ENCODE peak calls at places on chromosome 9, in four cellular contexts. Z is kidney, R is epithelial cell of esophagus, G is left ventricle myocardium inferior. U is an unnamed sample.

GRCh38 chr9:4117835-4118610 is 181.8 kb downstream of the GLIS3 start:
- DNase-seq in G (no peak), Z (peak; percentile 76), R (no peak), U (peak; percentile 42)

GRCh38 chr9:134872482-134873231 is 8.0 kb upstream of the FCN2 start:
- DNase-seq in G (no peak), Z (peak; percentile 35), R (no peak), U (no peak)

GRCh38 chr9:114662081-114662989 is 4.7 kb upstream of the TEX53 start:
- DNase-seq in R (peak; percentile 63), Z (no peak), G (no peak), U (peak; percentile 37)

GRCh38 chr9:31137151-31137849 is 1247.1 kb upstream of the ACO1 start:
- DNase-seq in Z (no peak), G (no peak), R (peak; percentile 86), U (no peak)

GRCh38 chr9:116020146-116020545 is 133.4 kb upstream of the PAPPA start:
- DNase-seq in Z (no peak), R (no peak), G (no peak), U (no peak)

GRCh38 chr9:80078826-80079225 is 507.1 kb downstream of the TLE4 start:
- DNase-seq in R (no peak), Z (no peak), G (no peak), U (no peak)

GRCh38 chr9:78054180-78054579 is 22.6 kb upstream of the GNAQ start:
- DNase-seq in R (peak; percentile 57), G (no peak), Z (no peak), U (no peak)

GRCh38 chr9:4894076-4894475 is 91.0 kb upstream of the JAK2 start:
- DNase-seq in G (no peak), Z (no peak), R (peak; percentile 79), U (no peak)

GRCh38 chr9:76374702-76375543 is 19.3 kb downstream of the RFK start:
- DNase-seq in G (peak; percentile 69), R (peak; percentile 92), Z (peak; percentile 89), U (no peak)

GRCh38 chr9:135344915-135345500 is 134.6 kb upstream of the PPP1R26 start:
- DNase-seq in R (no peak), Z (peak; percentile 40), G (no peak), U (no peak)

GRCh38 chr9:125521462-125522327 is 185.3 kb downstream of the MAPKAP1 start:
- DNase-seq in R (peak; percentile 94), Z (no peak), G (no peak), U (no peak)

GRCh38 chr9:125747765-125748510 is 765 bp downstream of the PBX3 start:
- DNase-seq in Z (peak; percentile 85), R (peak; percentile 30), G (peak; percentile 40), U (peak; percentile 52)

GRCh38 chr9:93119953-93120845 is 13.9 kb downstream of the NINJ1 start:
- DNase-seq in G (peak; percentile 93), R (peak; percentile 90), Z (peak; percentile 97), U (no peak)

GRCh38 chr9:127977877-127978647 is 2.7 kb downstream of the EEIG1 start:
- DNase-seq in G (peak; percentile 70), R (peak; percentile 40), Z (peak; percentile 83), U (no peak)

GRCh38 chr9:68822596-68823165 is 117.6 kb downstream of the PIP5K1B start:
- DNase-seq in R (no peak), G (peak; percentile 60), Z (no peak), U (no peak)

GRCh38 chr9:77092536-77092935 is 73.1 kb downstream of the FOXB2 start:
- DNase-seq in G (no peak), R (no peak), Z (no peak), U (no peak)

GRCh38 chr9:113482991-113483675 is 19.6 kb downstream of the RGS3 start:
- DNase-seq in R (no peak), Z (no peak), G (no peak), U (no peak)

GRCh38 chr9:4507306-4507705 is 17.0 kb downstream of the SLC1A1 start:
- DNase-seq in R (no peak), Z (no peak), G (no peak), U (no peak)

GRCh38 chr9:108053555-108054061 is 564.0 kb upstream of the KLF4 start:
- DNase-seq in Z (peak; percentile 77), R (peak; percentile 80), G (peak; percentile 67), U (no peak)

GRCh38 chr9:83596899-83597504 is 25.9 kb upstream of the IDNK start:
- DNase-seq in Z (no peak), G (no peak), R (peak; percentile 45), U (no peak)

GRCh38 chr9:89175739-89176360 is 2.8 kb downstream of the SHC3 start:
- DNase-seq in G (no peak), Z (no peak), R (no peak), U (no peak)

GRCh38 chr9:37676411-37676830 is 25.7 kb downstream of the FRMPD1 start:
- DNase-seq in G (no peak), Z (no peak), R (no peak), U (no peak)

GRCh38 chr9:108040783-108041182 is 551.2 kb upstream of the KLF4 start:
- DNase-seq in G (no peak), R (peak; percentile 92), Z (no peak), U (no peak)

GRCh38 chr9:130962418-130963316 is 23.6 kb upstream of the FIBCD1 start:
- DNase-seq in Z (peak; percentile 83), R (peak; percentile 95), G (no peak), U (no peak)

GRCh38 chr9:17783227-17783626 is 204.4 kb downstream of the SH3GL2 start:
- DNase-seq in R (peak; percentile 1), Z (no peak), G (no peak), U (no peak)

GRCh38 chr9:81656004-81656403 is 33.3 kb downstream of the TLE1 start:
- DNase-seq in G (no peak), R (no peak), Z (no peak), U (peak; percentile 42)

GRCh38 chr9:81609782-81610738 is 79.3 kb downstream of the TLE1 start:
- DNase-seq in R (peak; percentile 8), Z (peak; percentile 50), G (no peak), U (no peak)

GRCh38 chr9:4934976-4935672 is 49.9 kb upstream of the JAK2 start:
- DNase-seq in Z (no peak), R (no peak), G (no peak), U (no peak)

GRCh38 chr9:116002624-116003023 is 151.0 kb upstream of the PAPPA start:
- DNase-seq in R (peak; percentile 88), Z (no peak), G (no peak), U (no peak)

GRCh38 chr9:4226331-4227250 is 73.3 kb downstream of the GLIS3 start:
- DNase-seq in R (no peak), Z (no peak), G (no peak), U (no peak)

GRCh38 chr9:96183751-96184150 is 118.2 kb downstream of the HSD17B3 start:
- DNase-seq in R (no peak), Z (no peak), G (no peak), U (no peak)

GRCh38 chr9:127522727-127523126 is 71.4 kb downstream of the LRSAM1 start:
- DNase-seq in G (no peak), Z (no peak), R (peak; percentile 85), U (no peak)

GRCh38 chr9:120386390-120387131 is 193.4 kb downstream of the CDK5RAP2 start:
- DNase-seq in R (no peak), Z (no peak), G (no peak), U (no peak)

GRCh38 chr9:73008273-73008672 is 55.4 kb upstream of the ALDH1A1 start:
- DNase-seq in Z (no peak), R (no peak), G (no peak), U (no peak)

GRCh38 chr9:136858844-136859757 is 7.0 kb downstream of the MAMDC4 start:
- DNase-seq in Z (peak; percentile 80), G (peak; percentile 73), R (no peak), U (no peak)
- TF ChIP-seq CTCF in Z (no peak), G (no peak), R (no peak), U (no peak)

DNA sequence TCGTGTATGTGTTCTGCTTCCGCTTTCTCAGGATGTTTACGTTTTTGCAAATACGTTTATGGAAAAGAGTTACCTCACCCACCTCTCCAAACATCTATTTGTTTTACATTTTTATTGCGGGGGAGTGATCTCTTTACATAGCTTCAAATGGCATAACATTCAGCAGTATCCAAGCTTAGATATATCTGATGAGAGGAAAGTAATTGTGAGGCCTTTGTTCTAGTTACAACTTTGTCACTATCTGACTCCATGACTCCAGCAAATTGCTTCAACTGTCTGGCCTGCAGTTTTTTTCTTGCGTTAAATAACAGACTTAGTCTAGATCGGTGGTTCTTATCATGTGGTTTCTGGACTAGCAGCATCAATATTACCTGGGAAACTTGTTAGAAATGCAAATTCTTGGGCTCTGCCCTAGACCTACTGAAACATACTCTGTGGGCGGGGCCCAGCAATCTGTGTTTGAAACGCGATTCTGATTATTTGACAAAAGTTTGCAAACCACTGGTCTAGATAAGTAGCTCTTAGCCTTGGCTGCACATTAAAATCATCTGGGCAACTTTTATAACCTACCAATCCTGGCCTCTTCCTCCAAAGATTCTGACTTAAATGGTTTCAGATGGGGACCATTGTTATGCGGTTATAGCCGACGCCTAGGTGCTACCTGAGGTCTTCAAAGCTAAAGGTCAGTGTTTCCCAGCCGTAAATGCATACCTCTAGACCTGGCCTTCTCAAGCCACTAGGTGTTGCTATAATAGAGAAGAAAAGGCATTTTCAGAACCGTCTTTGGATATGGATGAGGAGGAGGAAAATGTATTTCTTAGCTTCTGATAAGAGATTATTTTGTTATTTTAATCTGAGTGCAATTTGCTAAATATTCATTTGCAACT is 73.9 kb downstream of the C9orf85 start:
- DNase-seq in G (no peak), Z (no peak), R (peak; percentile 9), U (no peak)
- TF ChIP-seq CTCF in G (no peak), Z (peak; percentile 54), R (peak; percentile 33), U (no peak)

DNA sequence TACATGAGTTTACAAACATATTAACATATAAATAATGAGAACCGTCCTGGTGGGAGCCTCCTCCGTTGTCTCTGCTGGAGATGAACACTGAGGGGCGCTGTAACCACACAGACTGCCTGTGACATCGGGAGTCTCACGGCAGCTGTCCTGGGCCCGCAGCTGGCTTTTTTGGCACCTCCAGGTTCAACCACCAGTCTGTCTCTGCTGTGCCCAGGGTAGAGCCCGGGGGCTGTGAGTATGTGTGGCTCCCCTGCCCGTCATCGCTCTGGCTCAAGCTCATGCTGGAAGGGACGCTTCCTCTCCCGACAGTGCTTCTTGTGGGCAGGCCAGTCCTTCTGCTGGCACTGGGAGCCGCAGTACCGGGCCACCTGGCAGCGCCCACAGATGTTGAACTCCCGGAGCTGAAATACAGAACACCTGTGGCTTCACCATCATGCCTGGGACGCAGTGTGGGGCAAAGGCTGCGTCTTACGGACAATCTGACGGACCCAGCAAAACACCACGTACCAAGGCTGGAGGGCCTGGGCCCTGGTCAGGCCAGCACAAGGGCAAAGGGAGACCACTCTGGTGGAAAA is 3.6 kb upstream of the DPH7 start:
- DNase-seq in G (no peak), Z (peak; percentile 51), R (peak; percentile 38), U (no peak)
- TF ChIP-seq CTCF in G (peak; percentile 36), Z (no peak), R (peak; percentile 36), U (no peak)

GRCh38 chr9:121840838-121841760 is 189.7 kb downstream of the DAB2IP start:
- DNase-seq in R (no peak), Z (no peak), G (no peak), U (no peak)
- TF ChIP-seq CTCF in R (no peak), Z (no peak), G (no peak), U (no peak)

GRCh38 chr9:101393135-101393534 is 5.3 kb downstream of the MRPL50 start:
- DNase-seq in G (no peak), R (no peak), Z (no peak), U (no peak)

GRCh38 chr9:101387871-101388506 is 3.2 kb upstream of the BAAT start:
- DNase-seq in Z (no peak), G (no peak), R (peak; percentile 66), U (no peak)

GRCh38 chr9:101383361-101383760 is 1.4 kb downstream of the BAAT start:
- DNase-seq in R (no peak), G (no peak), Z (no peak), U (no peak)

GRCh38 chr9:101388507-101388993 is 3.7 kb upstream of the BAAT start:
- DNase-seq in R (peak; percentile 33), G (no peak), Z (no peak), U (no peak)
- TF ChIP-seq CTCF in R (peak; percentile 47), G (no peak), Z (peak; percentile 23), U (no peak)